ENCODE peak calls at places on chromosomes 3 and 15, in four cellular contexts. B, D, Z and T are unnamed samples.

GRCh38 chr15:78635346-78635745 is 5.7 kb downstream of the CHRNB4 start:
- DNase-seq in B (no peak), D (no peak), Z (no peak), T (no peak)

GRCh38 chr15:84736375-84736774 is 12.0 kb upstream of the ZNF592 start:
- DNase-seq in B (no peak), D (no peak), Z (no peak), T (no peak)

GRCh38 chr15:22892333-22892732 is 53.9 kb downstream of the NIPA2 start:
- DNase-seq in B (no peak), D (no peak), Z (no peak), T (peak)

GRCh38 chr15:38378162-38378560 is 75.8 kb upstream of the FAM98B start:
- DNase-seq in B (no peak), D (peak), Z (no peak), T (no peak)

GRCh38 chr15:28932361-28932760 is 46.6 kb downstream of the APBA2 start:
- DNase-seq in B (no peak), D (no peak), Z (no peak), T (peak)

GRCh38 chr3:3027976-3028567 is 82.1 kb downstream of the IL5RA start:
- DNase-seq in B (no peak), D (no peak), Z (no peak), T (no peak)

GRCh38 chr3:37290551-37290950 is 116.2 kb upstream of the LRRFIP2 start:
- DNase-seq in B (no peak), D (peak), Z (peak), T (no peak)

GRCh38 chr3:29409409-29409808 is 128.5 kb downstream of the RBMS3 start:
- DNase-seq in B (no peak), D (peak), Z (no peak), T (no peak)

GRCh38 chr3:169131695-169132464 is 531.6 kb downstream of the MECOM start:
- DNase-seq in B (no peak), D (no peak), Z (no peak), T (no peak)

GRCh38 chr3:119279101-119279554 is 15.1 kb upstream of the ARHGAP31 start:
- DNase-seq in B (no peak), D (peak), Z (no peak), T (no peak)

GRCh38 chr3:120469440-120470415 is 18.9 kb upstream of the FSTL1 start:
- DNase-seq in B (no peak), D (peak), Z (peak), T (no peak)

GRCh38 chr3:176633511-176633910 is 563.8 kb downstream of the TBL1XR1 start:
- DNase-seq in B (no peak), D (no peak), Z (no peak), T (no peak)

GRCh38 chr3:18189651-18190050 is 235.5 kb downstream of the SATB1 start:
- DNase-seq in B (no peak), D (no peak), Z (no peak), T (no peak)

GRCh38 chr3:156150434-156151066 is 30.2 kb downstream of the KCNAB1 start:
- DNase-seq in B (no peak), D (peak), Z (peak), T (no peak)

GRCh38 chr3:154904328-154904727 is 175.8 kb upstream of the MME start:
- DNase-seq in B (no peak), D (peak), Z (peak), T (no peak)

GRCh38 chr3:143329567-143330164 is 210.1 kb downstream of the CHST2 start:
- DNase-seq in B (peak), D (peak), Z (no peak), T (no peak)

GRCh38 chr3:149621218-149622005 is 36.4 kb downstream of the WWTR1 start:
- DNase-seq in B (no peak), D (peak), Z (no peak), T (no peak)

GRCh38 chr15:80507638-80508316 is 103.6 kb downstream of the ARNT2 start:
- DNase-seq in B (no peak), D (peak), Z (no peak), T (no peak)

GRCh38 chr3:3589715-3590130 is 209.5 kb upstream of the LRRN1 start:
- DNase-seq in B (no peak), D (no peak), Z (no peak), T (no peak)

GRCh38 chr3:159499031-159499793 is 489.4 kb upstream of the IL12A start:
- DNase-seq in B (no peak), D (peak), Z (peak), T (no peak)

GRCh38 chr3:178975320-178975719 is 96.3 kb downstream of the ZMAT3 start:
- DNase-seq in B (no peak), D (no peak), Z (no peak), T (no peak)

GRCh38 chr3:189282751-189283150 is 111.0 kb downstream of the TPRG1 start:
- DNase-seq in B (no peak), D (no peak), Z (peak), T (no peak)

GRCh38 chr3:194379231-194379630 is 9.7 kb upstream of the LRRC15 start:
- DNase-seq in B (no peak), D (no peak), Z (no peak), T (no peak)

GRCh38 chr3:175737646-175738572 is 878.8 kb downstream of the NAALADL2 start:
- DNase-seq in B (peak), D (peak), Z (peak), T (no peak)

GRCh38 chr15:101064795-101065569 is 145.8 kb downstream of the LRRK1 start:
- DNase-seq in B (no peak), D (no peak), Z (no peak), T (peak)

GRCh38 chr3:32045091-32045964 is 61.1 kb upstream of the GPD1L start:
- DNase-seq in B (no peak), D (peak), Z (peak), T (no peak)

GRCh38 chr15:71440479-71441071 is 325.3 kb downstream of the THSD4 start:
- DNase-seq in B (no peak), D (peak), Z (peak), T (no peak)

GRCh38 chr3:119831941-119832371 is 50.1 kb downstream of the NR1I2 start:
- DNase-seq in B (no peak), D (peak), Z (no peak), T (no peak)

GRCh38 chr15:101115887-101116680 is 135.8 kb downstream of the CHSY1 start:
- DNase-seq in B (peak), D (peak), Z (no peak), T (no peak)

GRCh38 chr3:99357131-99357530 is 281.3 kb upstream of the COL8A1 start:
- DNase-seq in B (no peak), D (no peak), Z (no peak), T (no peak)

GRCh38 chr3:72487946-72488735 is 360.1 kb downstream of the SHQ1 start:
- DNase-seq in B (no peak), D (peak), Z (no peak), T (no peak)

GRCh38 chr3:126948980-126949535 is 33.9 kb upstream of the PLXNA1 start:
- DNase-seq in B (peak), D (no peak), Z (no peak), T (no peak)

GRCh38 chr3:58471025-58471887 is 20.6 kb upstream of the KCTD6 start:
- DNase-seq in B (no peak), D (peak), Z (peak), T (no peak)

GRCh38 chr15:54636147-54636546 is 560.6 kb downstream of the RSL24D1 start:
- DNase-seq in B (no peak), D (no peak), Z (no peak), T (peak)

GRCh38 chr15:22960587-22960986 is 19.6 kb downstream of the CYFIP1 start:
- DNase-seq in B (no peak), D (no peak), Z (no peak), T (no peak)

GRCh38 chr3:178645503-178645902 is 109.3 kb downstream of the KCNMB2 start:
- DNase-seq in B (peak), D (no peak), Z (no peak), T (no peak)

GRCh38 chr15:57280464-57280863 is 95.8 kb upstream of the CGNL1 start:
- DNase-seq in B (no peak), D (no peak), Z (no peak), T (no peak)

GRCh38 chr3:46674031-46674592 is 19.4 kb downstream of the ALS2CL start:
- DNase-seq in B (peak), D (no peak), Z (no peak), T (peak)
- TF ChIP-seq CTCF in B (peak), D (peak), Z (no peak), T (peak)

DNA sequence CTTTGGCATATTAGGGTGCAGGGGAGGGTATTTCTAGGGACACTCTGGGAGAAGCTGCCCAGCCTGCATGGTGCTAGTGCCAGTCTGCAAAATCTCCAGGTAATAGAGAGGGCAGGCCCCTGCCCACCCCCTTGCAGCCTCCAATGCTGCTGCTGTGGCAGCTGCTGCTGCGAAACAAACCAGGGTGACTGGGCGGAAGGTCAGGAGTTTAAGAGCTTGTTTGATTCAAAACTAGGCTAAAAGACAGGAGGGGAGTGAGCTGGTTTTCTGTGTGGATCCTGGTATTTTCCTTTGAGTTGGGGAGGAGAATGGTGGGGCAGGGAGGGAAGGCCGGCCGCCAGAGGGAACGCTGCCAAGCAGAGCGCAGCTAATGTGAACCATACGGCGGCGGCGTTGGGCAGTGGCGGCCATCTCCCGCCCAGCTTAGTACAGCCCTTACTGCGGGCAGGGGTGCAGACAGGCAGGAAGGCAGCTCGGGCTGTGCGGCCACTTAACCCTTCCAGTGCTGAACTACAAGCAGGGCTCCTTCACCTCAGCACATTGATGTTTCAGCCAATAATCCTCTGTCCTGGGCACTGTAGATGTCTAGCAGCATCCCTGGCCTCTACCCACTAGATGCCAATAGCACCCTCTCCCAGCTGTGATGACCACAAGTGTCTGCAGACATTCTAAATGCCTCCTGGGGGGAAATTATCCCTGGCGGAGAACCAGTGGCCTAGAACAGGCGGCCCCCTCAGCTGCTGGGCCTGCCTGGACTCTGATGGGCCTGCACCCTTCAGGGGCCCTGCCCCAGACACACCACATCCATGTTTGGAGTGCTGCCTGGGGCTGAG is 125.7 kb downstream of the EEFSEC start:
- DNase-seq in B (peak), D (peak), Z (no peak), T (peak)
- TF ChIP-seq CTCF in B (no peak), D (no peak), Z (no peak), T (peak)

DNA sequence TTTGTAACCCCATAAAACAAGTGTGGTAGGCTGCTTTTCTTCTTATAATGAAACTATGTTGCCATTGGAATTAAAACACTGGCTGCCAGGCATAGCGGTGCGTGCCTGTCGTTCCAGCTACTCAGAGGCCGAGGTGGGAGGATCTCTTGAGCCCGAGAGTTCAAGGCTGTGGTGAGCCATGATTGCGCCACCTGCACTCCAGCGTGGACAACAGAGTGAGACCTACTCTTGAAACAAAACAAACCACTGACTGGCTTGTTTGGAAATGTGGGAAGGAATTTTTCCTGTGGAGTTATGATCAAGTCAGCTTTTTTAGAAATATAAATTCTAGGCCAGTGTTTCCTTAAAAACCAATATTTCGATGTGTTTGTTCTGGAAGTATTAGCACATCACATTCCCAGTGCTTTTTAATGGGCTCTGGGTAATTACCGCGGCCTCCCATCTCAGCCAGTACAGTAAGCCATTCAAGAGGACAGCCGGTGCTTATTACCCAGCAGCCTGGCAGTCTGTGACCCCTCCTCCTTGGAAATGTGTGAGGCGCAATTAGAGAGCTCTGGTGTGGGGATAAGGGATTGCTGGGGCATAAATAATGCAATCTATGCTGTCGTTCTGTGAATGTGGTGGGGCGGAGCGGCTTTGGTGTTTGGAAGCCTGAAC is 58.3 kb upstream of the TRAK1 start:
- DNase-seq in B (peak), D (peak), Z (no peak), T (no peak)
- TF ChIP-seq CTCF in B (no peak), D (no peak), Z (no peak), T (no peak)

GRCh38 chr3:8767667-8768363 is 1.6 kb downstream of the OXTR start:
- DNase-seq in B (no peak), D (no peak), Z (peak), T (no peak)
- TF ChIP-seq CTCF in B (no peak), D (peak), Z (peak), T (peak)

GRCh38 chr3:52126500-52126899 is 27.7 kb downstream of the POC1A start:
- DNase-seq in B (no peak), D (no peak), Z (no peak), T (no peak)

GRCh38 chr3:52124766-52125165 is 29.5 kb downstream of the POC1A start:
- DNase-seq in B (no peak), D (no peak), Z (no peak), T (peak)

GRCh38 chr3:52126036-52126435 is 28.2 kb downstream of the POC1A start:
- DNase-seq in B (no peak), D (no peak), Z (no peak), T (peak)

GRCh38 chr3:52130966-52131637 is 23.1 kb downstream of the POC1A start:
- DNase-seq in B (no peak), D (no peak), Z (no peak), T (no peak)

DNA sequence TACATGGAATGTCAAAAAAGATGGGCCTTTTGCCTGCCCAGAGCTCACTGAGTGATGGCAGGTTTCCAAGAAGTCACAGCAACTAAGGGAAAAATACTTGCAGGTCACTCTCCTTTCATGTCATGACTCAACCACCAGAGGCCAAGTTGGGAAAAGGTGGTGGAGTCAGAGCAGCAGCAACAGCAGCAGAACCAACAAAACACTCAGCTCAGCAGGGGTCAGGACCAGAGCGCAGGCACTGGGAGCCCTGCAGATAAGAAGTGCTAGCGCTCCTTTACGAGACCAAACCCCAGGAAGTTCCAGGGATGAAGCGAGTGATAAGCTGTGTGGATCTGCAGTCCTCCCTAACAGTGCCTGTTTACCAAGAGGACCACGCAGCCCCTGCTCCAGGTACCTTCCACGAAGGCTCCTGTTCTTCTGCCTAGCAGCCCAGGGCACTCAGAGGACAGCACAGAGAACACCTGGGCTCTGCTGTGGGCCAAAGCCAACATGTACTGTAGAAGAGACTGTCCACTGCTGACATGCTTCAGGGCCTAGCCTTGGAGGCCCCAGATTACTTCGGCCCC is 26.0 kb downstream of the POC1A start:
- DNase-seq in B (no peak), D (peak), Z (peak), T (no peak)
- TF ChIP-seq CTCF in B (no peak), D (no peak), Z (no peak), T (no peak)

DNA sequence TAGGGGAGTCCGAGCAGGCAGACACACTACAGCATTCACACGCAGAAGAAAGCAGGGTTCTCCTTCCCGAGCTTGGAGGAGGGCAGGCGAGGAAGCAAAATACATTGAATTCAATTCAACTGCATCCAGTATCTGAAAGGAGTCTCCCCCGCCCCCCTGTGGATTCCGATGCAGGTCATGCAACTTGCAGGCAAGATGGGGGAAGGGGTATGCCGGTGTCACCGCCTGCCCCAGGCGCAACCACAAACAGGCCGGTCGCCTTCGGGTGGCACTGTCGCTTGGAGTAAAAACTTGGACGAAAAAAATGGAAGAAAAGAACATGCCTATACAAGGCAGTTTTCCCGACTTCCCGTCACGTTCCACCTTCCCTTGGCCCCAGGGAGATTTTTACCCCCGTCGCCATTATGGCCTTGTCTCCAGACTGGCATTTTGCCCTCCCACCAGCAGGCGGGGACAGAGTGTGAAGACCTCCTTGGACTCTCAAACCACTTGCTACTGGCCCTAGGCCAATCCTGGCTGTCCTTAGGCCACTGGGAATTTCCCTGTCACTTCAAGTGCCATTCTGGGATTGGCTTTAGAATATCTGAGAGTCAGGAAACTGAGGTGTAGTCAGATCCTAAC is 1.6 kb upstream of the NTRK3 start:
- DNase-seq in B (no peak), D (peak), Z (no peak), T (no peak)
- TF ChIP-seq CTCF in B (no peak), D (peak), Z (no peak), T (peak)

DNA sequence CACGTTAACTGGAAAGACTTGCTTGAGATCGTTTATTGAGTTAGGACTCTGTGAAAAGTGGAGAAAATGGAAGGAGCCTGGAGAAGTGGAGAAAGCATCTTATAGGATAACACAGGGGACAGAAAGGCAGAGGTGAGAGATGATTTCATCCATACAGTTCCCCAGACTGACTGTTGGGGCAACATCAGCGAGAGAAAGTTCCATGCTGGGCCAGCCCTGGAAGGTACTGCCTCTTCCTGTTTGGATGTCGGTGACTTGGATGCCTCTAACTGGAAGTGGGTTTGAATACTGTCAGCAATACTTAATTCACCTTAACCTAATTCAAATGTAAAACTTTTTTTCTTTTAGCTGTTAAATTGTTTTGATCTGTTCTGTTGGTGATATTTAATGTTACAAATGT is 32.3 kb downstream of the ATP13A5 start:
- DNase-seq in B (no peak), D (no peak), Z (no peak), T (no peak)
- TF ChIP-seq CTCF in B (no peak), D (no peak), Z (no peak), T (no peak)